ENCODE peak calls at places on chromosomes 3 and 15, in seven cellular contexts. V is hypothalamus, L is nucleus accumbens, X is lower lobe of right lung, U is stomach, E is HT1080, N is foreskin fibroblast. P is an unnamed sample.
A peak's percentile ranks its signal among the peaks of the same experiment; 100 is the strongest.

GRCh38 chr15:51883436-51883835 is 54.0 kb downstream of the TMOD3 start:
- DNase-seq in V (no peak), L (no peak), X (no peak), U (no peak), E (no peak), N (peak; percentile 39), P (no peak)

GRCh38 chr15:41523097-41523496 is 9.5 kb upstream of the LTK start:
- DNase-seq in V (no peak), L (no peak), X (no peak), U (no peak), E (no peak), N (no peak), P (no peak)

GRCh38 chr3:100526613-100527346 is 34.4 kb downstream of the TMEM45A start:
- DNase-seq in V (no peak), L (no peak), X (no peak), U (no peak), E (no peak), N (no peak), P (no peak)

GRCh38 chr3:155805204-155805801 is 775 bp downstream of the C3orf33 start:
- DNase-seq in V (no peak), L (no peak), X (peak; percentile 49), U (peak; percentile 46), E (no peak), N (peak; percentile 18), P (no peak)

GRCh38 chr15:84747423-84748273 is 744 bp upstream of the ZNF592 start:
- DNase-seq in V (peak; percentile 78), L (peak; percentile 35), X (peak; percentile 91), U (peak; percentile 80), E (peak; percentile 67), N (peak; percentile 51), P (no peak)

GRCh38 chr3:111582114-111582461 is 13.1 kb downstream of the ZBED2 start:
- DNase-seq in V (no peak), L (no peak), X (no peak), U (no peak), E (peak; percentile 85), N (peak; percentile 74), P (peak; percentile 52)

GRCh38 chr15:85741662-85742061 is 53.1 kb downstream of the KLHL25 start:
- DNase-seq in V (no peak), L (no peak), X (no peak), U (no peak), E (no peak), N (no peak), P (no peak)

GRCh38 chr3:184334470-184335158 is 2.8 kb upstream of the FAM131A start:
- DNase-seq in V (no peak), L (no peak), X (no peak), U (no peak), E (peak; percentile 99), N (peak; percentile 79), P (no peak)

GRCh38 chr15:99682455-99682854 is 50.8 kb downstream of the LYSMD4 start:
- DNase-seq in V (no peak), L (no peak), X (no peak), U (no peak), E (peak; percentile 66), N (peak; percentile 77), P (peak; percentile 75)

GRCh38 chr15:90184786-90185704 is 16.1 kb upstream of the SEMA4B start:
- DNase-seq in V (peak; percentile 77), L (peak; percentile 58), X (peak; percentile 84), U (peak; percentile 74), E (no peak), N (peak; percentile 21), P (no peak)

GRCh38 chr15:99343836-99344551 is 92.7 kb downstream of the LRRC28 start:
- DNase-seq in V (peak; percentile 44), L (no peak), X (no peak), U (no peak), E (peak; percentile 6), N (no peak), P (no peak)

GRCh38 chr3:120506076-120506827 is 55.5 kb upstream of the FSTL1 start:
- DNase-seq in V (no peak), L (no peak), X (no peak), U (no peak), E (peak; percentile 15), N (peak; percentile 16), P (no peak)

GRCh38 chr15:76839173-76839572 is 66.0 kb downstream of the SCAPER start:
- DNase-seq in V (no peak), L (no peak), X (no peak), U (no peak), E (no peak), N (no peak), P (no peak)

GRCh38 chr15:48493084-48493762 is 152.3 kb downstream of the FBN1 start:
- DNase-seq in V (no peak), L (no peak), X (no peak), U (no peak), E (peak; percentile 82), N (peak; percentile 91), P (peak; percentile 81)

GRCh38 chr15:49155834-49156627 is 632 bp upstream of the COPS2 start:
- DNase-seq in V (no peak), L (no peak), X (no peak), U (no peak), E (peak; percentile 41), N (no peak), P (no peak)

GRCh38 chr3:33403756-33404155 is 36.4 kb downstream of the UBP1 start:
- DNase-seq in V (no peak), L (no peak), X (no peak), U (no peak), E (no peak), N (no peak), P (no peak)

GRCh38 chr3:38084019-38084968 is 45.3 kb downstream of the DLEC1 start:
- DNase-seq in V (no peak), L (no peak), X (no peak), U (no peak), E (no peak), N (peak; percentile 12), P (peak; percentile 16)

GRCh38 chr15:62138124-62138523 is 27.0 kb downstream of the C2CD4B start:
- DNase-seq in V (no peak), L (no peak), X (no peak), U (no peak), E (peak; percentile 86), N (peak; percentile 26), P (peak; percentile 27)

GRCh38 chr3:38327335-38328009 is 19.1 kb upstream of the XYLB start:
- DNase-seq in V (no peak), L (no peak), X (no peak), U (no peak), E (peak; percentile 97), N (peak; percentile 82), P (no peak)

GRCh38 chr15:69787791-69788190 is 309.9 kb downstream of the TLE3 start:
- DNase-seq in V (no peak), L (no peak), X (no peak), U (no peak), E (no peak), N (no peak), P (no peak)

GRCh38 chr15:88241461-88241860 is 15.1 kb downstream of the NTRK3 start:
- DNase-seq in V (no peak), L (no peak), X (no peak), U (no peak), E (no peak), N (no peak), P (no peak)

GRCh38 chr15:26771168-26771916 is 1.5 kb downstream of the GABRB3 start:
- DNase-seq in V (peak; percentile 34), L (no peak), X (no peak), U (peak; percentile 35), E (no peak), N (no peak), P (no peak)

GRCh38 chr3:169822983-169823382 is 10.3 kb upstream of the LRRC34 start:
- DNase-seq in V (no peak), L (no peak), X (no peak), U (no peak), E (no peak), N (no peak), P (no peak)

GRCh38 chr15:88312941-88313579 is 56.5 kb upstream of the NTRK3 start:
- DNase-seq in V (no peak), L (no peak), X (no peak), U (no peak), E (no peak), N (no peak), P (no peak)

GRCh38 chr3:160435095-160435494 is 14.5 kb downstream of the TRIM59 start:
- DNase-seq in V (no peak), L (no peak), X (no peak), U (no peak), E (no peak), N (no peak), P (no peak)

GRCh38 chr3:78506581-78507195 is 1261.1 kb downstream of the ROBO1 start:
- DNase-seq in V (no peak), L (no peak), X (no peak), U (no peak), E (peak; percentile 33), N (no peak), P (no peak)

GRCh38 chr3:55333041-55333440 is 154.1 kb downstream of the WNT5A start:
- DNase-seq in V (no peak), L (no peak), X (no peak), U (no peak), E (no peak), N (no peak), P (no peak)

GRCh38 chr15:39682366-39682765 is 100.3 kb downstream of the FSIP1 start:
- DNase-seq in V (no peak), L (no peak), X (no peak), U (no peak), E (no peak), N (no peak), P (no peak)

GRCh38 chr15:30859091-30859874 is 44.4 kb upstream of the FAN1 start:
- DNase-seq in V (no peak), L (no peak), X (no peak), U (no peak), E (peak; percentile 18), N (peak; percentile 20), P (no peak)

GRCh38 chr15:78457101-78457500 is 19.1 kb downstream of the IREB2 start:
- DNase-seq in V (no peak), L (no peak), X (no peak), U (no peak), E (no peak), N (peak; percentile 71), P (peak; percentile 48)

GRCh38 chr3:70816346-70816745 is 503.9 kb upstream of the MDFIC2 start:
- DNase-seq in V (no peak), L (no peak), X (no peak), U (no peak), E (no peak), N (no peak), P (no peak)

GRCh38 chr3:175692256-175692655 is 833.1 kb downstream of the NAALADL2 start:
- DNase-seq in V (no peak), L (no peak), X (no peak), U (no peak), E (no peak), N (no peak), P (no peak)

GRCh38 chr3:180180795-180181194 is 144.1 kb upstream of the PEX5L start:
- DNase-seq in V (no peak), L (no peak), X (no peak), U (no peak), E (no peak), N (no peak), P (no peak)

P was measured in HFF-Myc.